ENCODE peak calls at places on chromosomes 3 and 15, in seven cellular contexts. One of them, this sample, is unnamed.

GRCh38 chr15:59917504-59918157 is 86.5 kb upstream of the FOXB1 start:
- DNase-seq in stimulated activated CD4-positive, alpha-beta T cell treated with anti-CD3 and anti-CD28 coated beads, TNF-alpha, amount 100 ng/mL, for 4 hours: peak
- DNase-seq in stimulated activated CD8-positive, alpha-beta memory T cell treated with anti-CD3 and anti-CD28 coated beads, Interleukin-15, amount 100 ng/mL, for 1 hour: peak
- DNase-seq in activated gamma-delta T cell treated with Interleukin-2 at 50 U/mL for 16 hours: peak
- DNase-seq in NCI-H2171 treated with DMSO at 0.1 percent for 48 hours: peak
- DNase-seq in CD8-positive, alpha-beta memory T cell: peak
- DNase-seq in LHCN-M2: peak
- DNase-seq in this sample: peak

GRCh38 chr15:41927516-41927915 is 33.7 kb upstream of the SPTBN5 start:
- DNase-seq in activated gamma-delta T cell treated with Interleukin-2 at 50 U/mL for 16 hours: no peak
- DNase-seq in LHCN-M2: no peak
- DNase-seq in NCI-H2171 treated with DMSO at 0.1 percent for 48 hours: no peak
- DNase-seq in stimulated activated CD4-positive, alpha-beta T cell treated with anti-CD3 and anti-CD28 coated beads, TNF-alpha, amount 100 ng/mL, for 4 hours: no peak
- DNase-seq in CD8-positive, alpha-beta memory T cell: no peak
- DNase-seq in stimulated activated CD8-positive, alpha-beta memory T cell treated with anti-CD3 and anti-CD28 coated beads, Interleukin-15, amount 100 ng/mL, for 1 hour: no peak
- DNase-seq in this sample: no peak

GRCh38 chr3:140468407-140468806 is 209.5 kb upstream of the TRIM42 start:
- DNase-seq in NCI-H2171 treated with DMSO at 0.1 percent for 48 hours: no peak
- DNase-seq in activated gamma-delta T cell treated with Interleukin-2 at 50 U/mL for 16 hours: no peak
- DNase-seq in stimulated activated CD4-positive, alpha-beta T cell treated with anti-CD3 and anti-CD28 coated beads, TNF-alpha, amount 100 ng/mL, for 4 hours: no peak
- DNase-seq in LHCN-M2: no peak
- DNase-seq in stimulated activated CD8-positive, alpha-beta memory T cell treated with anti-CD3 and anti-CD28 coated beads, Interleukin-15, amount 100 ng/mL, for 1 hour: no peak
- DNase-seq in CD8-positive, alpha-beta memory T cell: no peak
- DNase-seq in this sample: no peak

GRCh38 chr15:31311735-31312134 is 14.9 kb upstream of the KLF13 start:
- DNase-seq in stimulated activated CD4-positive, alpha-beta T cell treated with anti-CD3 and anti-CD28 coated beads, TNF-alpha, amount 100 ng/mL, for 4 hours: no peak
- DNase-seq in LHCN-M2: no peak
- DNase-seq in CD8-positive, alpha-beta memory T cell: no peak
- DNase-seq in activated gamma-delta T cell treated with Interleukin-2 at 50 U/mL for 16 hours: no peak
- DNase-seq in stimulated activated CD8-positive, alpha-beta memory T cell treated with anti-CD3 and anti-CD28 coated beads, Interleukin-15, amount 100 ng/mL, for 1 hour: no peak
- DNase-seq in NCI-H2171 treated with DMSO at 0.1 percent for 48 hours: no peak
- DNase-seq in this sample: no peak

GRCh38 chr3:130601662-130602061 is 84.7 kb downstream of the COL6A6 start:
- DNase-seq in LHCN-M2: peak
- DNase-seq in stimulated activated CD4-positive, alpha-beta T cell treated with anti-CD3 and anti-CD28 coated beads, TNF-alpha, amount 100 ng/mL, for 4 hours: no peak
- DNase-seq in activated gamma-delta T cell treated with Interleukin-2 at 50 U/mL for 16 hours: no peak
- DNase-seq in NCI-H2171 treated with DMSO at 0.1 percent for 48 hours: peak
- DNase-seq in stimulated activated CD8-positive, alpha-beta memory T cell treated with anti-CD3 and anti-CD28 coated beads, Interleukin-15, amount 100 ng/mL, for 1 hour: no peak
- DNase-seq in CD8-positive, alpha-beta memory T cell: no peak
- DNase-seq in this sample: no peak

GRCh38 chr3:39350714-39351113 is 21.2 kb downstream of the CCR8 start:
- DNase-seq in NCI-H2171 treated with DMSO at 0.1 percent for 48 hours: no peak
- DNase-seq in stimulated activated CD8-positive, alpha-beta memory T cell treated with anti-CD3 and anti-CD28 coated beads, Interleukin-15, amount 100 ng/mL, for 1 hour: no peak
- DNase-seq in CD8-positive, alpha-beta memory T cell: no peak
- DNase-seq in activated gamma-delta T cell treated with Interleukin-2 at 50 U/mL for 16 hours: no peak
- DNase-seq in LHCN-M2: no peak
- DNase-seq in stimulated activated CD4-positive, alpha-beta T cell treated with anti-CD3 and anti-CD28 coated beads, TNF-alpha, amount 100 ng/mL, for 4 hours: no peak
- DNase-seq in this sample: peak

GRCh38 chr3:60754617-60755016 is 496.6 kb downstream of the FHIT start:
- DNase-seq in stimulated activated CD8-positive, alpha-beta memory T cell treated with anti-CD3 and anti-CD28 coated beads, Interleukin-15, amount 100 ng/mL, for 1 hour: no peak
- DNase-seq in activated gamma-delta T cell treated with Interleukin-2 at 50 U/mL for 16 hours: no peak
- DNase-seq in stimulated activated CD4-positive, alpha-beta T cell treated with anti-CD3 and anti-CD28 coated beads, TNF-alpha, amount 100 ng/mL, for 4 hours: no peak
- DNase-seq in LHCN-M2: no peak
- DNase-seq in NCI-H2171 treated with DMSO at 0.1 percent for 48 hours: no peak
- DNase-seq in CD8-positive, alpha-beta memory T cell: no peak
- DNase-seq in this sample: no peak

GRCh38 chr3:12180218-12180617 is 21.5 kb upstream of the TIMP4 start:
- DNase-seq in NCI-H2171 treated with DMSO at 0.1 percent for 48 hours: peak
- DNase-seq in stimulated activated CD8-positive, alpha-beta memory T cell treated with anti-CD3 and anti-CD28 coated beads, Interleukin-15, amount 100 ng/mL, for 1 hour: no peak
- DNase-seq in activated gamma-delta T cell treated with Interleukin-2 at 50 U/mL for 16 hours: no peak
- DNase-seq in stimulated activated CD4-positive, alpha-beta T cell treated with anti-CD3 and anti-CD28 coated beads, TNF-alpha, amount 100 ng/mL, for 4 hours: no peak
- DNase-seq in LHCN-M2: peak
- DNase-seq in CD8-positive, alpha-beta memory T cell: no peak
- DNase-seq in this sample: no peak

GRCh38 chr15:57683481-57683880 is 23.0 kb upstream of the POLR2M start:
- DNase-seq in CD8-positive, alpha-beta memory T cell: no peak
- DNase-seq in NCI-H2171 treated with DMSO at 0.1 percent for 48 hours: no peak
- DNase-seq in stimulated activated CD8-positive, alpha-beta memory T cell treated with anti-CD3 and anti-CD28 coated beads, Interleukin-15, amount 100 ng/mL, for 1 hour: no peak
- DNase-seq in stimulated activated CD4-positive, alpha-beta T cell treated with anti-CD3 and anti-CD28 coated beads, TNF-alpha, amount 100 ng/mL, for 4 hours: no peak
- DNase-seq in LHCN-M2: no peak
- DNase-seq in activated gamma-delta T cell treated with Interleukin-2 at 50 U/mL for 16 hours: no peak
- DNase-seq in this sample: no peak

GRCh38 chr3:106275592-106275991 is 406.8 kb upstream of the CBLB start:
- DNase-seq in stimulated activated CD8-positive, alpha-beta memory T cell treated with anti-CD3 and anti-CD28 coated beads, Interleukin-15, amount 100 ng/mL, for 1 hour: no peak
- DNase-seq in stimulated activated CD4-positive, alpha-beta T cell treated with anti-CD3 and anti-CD28 coated beads, TNF-alpha, amount 100 ng/mL, for 4 hours: no peak
- DNase-seq in NCI-H2171 treated with DMSO at 0.1 percent for 48 hours: no peak
- DNase-seq in LHCN-M2: no peak
- DNase-seq in activated gamma-delta T cell treated with Interleukin-2 at 50 U/mL for 16 hours: no peak
- DNase-seq in CD8-positive, alpha-beta memory T cell: no peak
- DNase-seq in this sample: no peak

GRCh38 chr3:155744626-155745324 is at the start of gene PLCH1:
- DNase-seq in CD8-positive, alpha-beta memory T cell: peak
- DNase-seq in stimulated activated CD4-positive, alpha-beta T cell treated with anti-CD3 and anti-CD28 coated beads, TNF-alpha, amount 100 ng/mL, for 4 hours: no peak
- DNase-seq in stimulated activated CD8-positive, alpha-beta memory T cell treated with anti-CD3 and anti-CD28 coated beads, Interleukin-15, amount 100 ng/mL, for 1 hour: no peak
- DNase-seq in LHCN-M2: peak
- DNase-seq in activated gamma-delta T cell treated with Interleukin-2 at 50 U/mL for 16 hours: peak
- DNase-seq in NCI-H2171 treated with DMSO at 0.1 percent for 48 hours: peak
- DNase-seq in this sample: peak

GRCh38 chr3:34374521-34374920 is 576.1 kb downstream of the PDCD6IP start:
- DNase-seq in NCI-H2171 treated with DMSO at 0.1 percent for 48 hours: no peak
- DNase-seq in stimulated activated CD4-positive, alpha-beta T cell treated with anti-CD3 and anti-CD28 coated beads, TNF-alpha, amount 100 ng/mL, for 4 hours: no peak
- DNase-seq in stimulated activated CD8-positive, alpha-beta memory T cell treated with anti-CD3 and anti-CD28 coated beads, Interleukin-15, amount 100 ng/mL, for 1 hour: no peak
- DNase-seq in activated gamma-delta T cell treated with Interleukin-2 at 50 U/mL for 16 hours: no peak
- DNase-seq in LHCN-M2: no peak
- DNase-seq in CD8-positive, alpha-beta memory T cell: no peak
- DNase-seq in this sample: no peak

GRCh38 chr15:90221251-90221900 is 12.4 kb downstream of the CIB1 start:
- DNase-seq in stimulated activated CD4-positive, alpha-beta T cell treated with anti-CD3 and anti-CD28 coated beads, TNF-alpha, amount 100 ng/mL, for 4 hours: no peak
- DNase-seq in NCI-H2171 treated with DMSO at 0.1 percent for 48 hours: peak
- DNase-seq in stimulated activated CD8-positive, alpha-beta memory T cell treated with anti-CD3 and anti-CD28 coated beads, Interleukin-15, amount 100 ng/mL, for 1 hour: no peak
- DNase-seq in activated gamma-delta T cell treated with Interleukin-2 at 50 U/mL for 16 hours: no peak
- DNase-seq in LHCN-M2: peak
- DNase-seq in CD8-positive, alpha-beta memory T cell: no peak
- DNase-seq in this sample: peak

GRCh38 chr3:45381168-45381852 is 7.1 kb upstream of the LARS2 start:
- DNase-seq in stimulated activated CD8-positive, alpha-beta memory T cell treated with anti-CD3 and anti-CD28 coated beads, Interleukin-15, amount 100 ng/mL, for 1 hour: no peak
- DNase-seq in NCI-H2171 treated with DMSO at 0.1 percent for 48 hours: no peak
- DNase-seq in CD8-positive, alpha-beta memory T cell: no peak
- DNase-seq in stimulated activated CD4-positive, alpha-beta T cell treated with anti-CD3 and anti-CD28 coated beads, TNF-alpha, amount 100 ng/mL, for 4 hours: no peak
- DNase-seq in activated gamma-delta T cell treated with Interleukin-2 at 50 U/mL for 16 hours: no peak
- DNase-seq in LHCN-M2: peak
- DNase-seq in this sample: peak

GRCh38 chr3:169604568-169604967 is 58.9 kb downstream of the MECOM start:
- DNase-seq in activated gamma-delta T cell treated with Interleukin-2 at 50 U/mL for 16 hours: no peak
- DNase-seq in CD8-positive, alpha-beta memory T cell: no peak
- DNase-seq in stimulated activated CD4-positive, alpha-beta T cell treated with anti-CD3 and anti-CD28 coated beads, TNF-alpha, amount 100 ng/mL, for 4 hours: no peak
- DNase-seq in stimulated activated CD8-positive, alpha-beta memory T cell treated with anti-CD3 and anti-CD28 coated beads, Interleukin-15, amount 100 ng/mL, for 1 hour: no peak
- DNase-seq in LHCN-M2: peak
- DNase-seq in NCI-H2171 treated with DMSO at 0.1 percent for 48 hours: no peak
- DNase-seq in this sample: no peak

GRCh38 chr15:74957301-74958035 is 896 bp upstream of the RPP25 start:
- DNase-seq in stimulated activated CD4-positive, alpha-beta T cell treated with anti-CD3 and anti-CD28 coated beads, TNF-alpha, amount 100 ng/mL, for 4 hours: no peak
- DNase-seq in LHCN-M2: peak
- DNase-seq in NCI-H2171 treated with DMSO at 0.1 percent for 48 hours: peak
- DNase-seq in activated gamma-delta T cell treated with Interleukin-2 at 50 U/mL for 16 hours: no peak
- DNase-seq in CD8-positive, alpha-beta memory T cell: no peak
- DNase-seq in stimulated activated CD8-positive, alpha-beta memory T cell treated with anti-CD3 and anti-CD28 coated beads, Interleukin-15, amount 100 ng/mL, for 1 hour: no peak
- DNase-seq in this sample: no peak

This sample was measured in DND-41.